ENCODE peak calls at places on chromosomes 6 and 20, in four cellular contexts. I, D, J and B are unnamed samples.
A peak's percentile ranks its signal among the peaks of the same experiment; 100 is the strongest.

GRCh38 chr6:170251776-170252571 is 38.9 kb downstream of the DLL1 start:
- DNase-seq in I (no peak), D (no peak), J (peak; percentile 61), B (no peak)

GRCh38 chr6:158660331-158660730 is 10.5 kb downstream of the SYTL3 start:
- DNase-seq in I (no peak), D (no peak), J (no peak), B (peak; percentile 63)

GRCh38 chr6:13668291-13668928 is 43.2 kb downstream of the RANBP9 start:
- DNase-seq in I (no peak), D (no peak), J (no peak), B (no peak)

GRCh38 chr20:25389858-25390537 is 637 bp downstream of the ABHD12 start:
- DNase-seq in I (peak; percentile 64), D (peak; percentile 26), J (peak; percentile 82), B (peak; percentile 63)

GRCh38 chr6:4588581-4588980 is 187.6 kb upstream of the CDYL start:
- DNase-seq in I (no peak), D (no peak), J (no peak), B (no peak)

GRCh38 chr6:50713977-50714486 is 706 bp downstream of the TFAP2D start:
- DNase-seq in I (no peak), D (no peak), J (no peak), B (no peak)

GRCh38 chr6:136387316-136387715 is 97.7 kb upstream of the BCLAF1 start:
- DNase-seq in I (no peak), D (no peak), J (no peak), B (no peak)

GRCh38 chr6:21507811-21508210 is 85.7 kb upstream of the SOX4 start:
- DNase-seq in I (no peak), D (no peak), J (no peak), B (no peak)

GRCh38 chr6:138485005-138485545 is 14.2 kb downstream of the NHSL1 start:
- DNase-seq in I (no peak), D (no peak), J (no peak), B (no peak)

GRCh38 chr6:147744012-147744411 is 235.5 kb downstream of the SAMD5 start:
- DNase-seq in I (no peak), D (no peak), J (no peak), B (no peak)

DNA sequence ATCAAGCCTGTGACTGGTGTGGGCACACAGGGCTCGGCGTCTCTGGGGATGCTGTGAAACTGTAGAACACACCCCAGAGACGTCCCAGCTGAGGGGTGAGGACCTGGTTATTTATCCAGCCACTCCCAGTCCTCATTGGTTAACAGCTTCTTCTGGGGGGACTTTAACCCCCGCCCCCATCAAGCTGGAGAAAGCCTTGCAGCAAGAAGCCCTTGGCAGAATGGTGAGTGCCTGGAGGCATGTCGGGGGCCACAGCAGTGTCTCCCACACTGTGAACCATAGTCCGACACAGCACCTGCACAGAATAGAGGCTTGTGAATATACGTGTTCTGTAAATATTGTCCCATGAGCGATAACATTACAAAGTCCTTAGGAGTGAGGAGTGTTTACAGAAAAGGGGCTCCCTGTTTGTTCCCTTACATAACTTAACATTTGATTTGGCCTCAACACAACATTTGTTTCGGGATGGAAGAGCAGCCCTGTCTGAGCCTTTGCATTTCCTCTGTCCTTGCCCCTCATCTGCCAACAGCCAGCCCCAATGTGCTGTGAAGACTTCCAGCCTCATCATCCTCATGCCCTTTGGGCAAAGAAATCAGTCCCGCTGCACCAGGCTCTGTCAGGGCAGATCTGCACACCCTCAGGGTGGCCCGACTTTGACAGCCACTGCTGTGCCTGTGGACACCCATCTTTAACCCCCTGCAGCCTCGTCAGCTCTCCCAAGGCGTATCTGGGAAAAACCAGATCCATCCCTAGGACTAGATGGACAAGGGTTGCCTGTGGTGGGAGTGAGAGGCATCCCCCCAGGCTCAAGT is 2.2 kb upstream of the RRBP1 start:
- DNase-seq in I (no peak), D (no peak), J (no peak), B (no peak)
- H3K4me1 ChIP-seq in I (peaks cover 10% of the 10 kb centered on the region), D (no peaks in the 10 kb centered on the region), J (no peaks in the 10 kb centered on the region), B (peaks cover 23% of the 10 kb centered on the region)

GRCh38 chr6:2448826-2449571 is 203.6 kb upstream of the GMDS start:
- DNase-seq in I (no peak), D (peak; percentile 30), J (no peak), B (no peak)
- H3K4me3 ChIP-seq in I (no peak overlapping the region), D (no peak overlapping the region), J (no peak overlapping the region), B (peak overlapping the region; percentile 11)

DNA sequence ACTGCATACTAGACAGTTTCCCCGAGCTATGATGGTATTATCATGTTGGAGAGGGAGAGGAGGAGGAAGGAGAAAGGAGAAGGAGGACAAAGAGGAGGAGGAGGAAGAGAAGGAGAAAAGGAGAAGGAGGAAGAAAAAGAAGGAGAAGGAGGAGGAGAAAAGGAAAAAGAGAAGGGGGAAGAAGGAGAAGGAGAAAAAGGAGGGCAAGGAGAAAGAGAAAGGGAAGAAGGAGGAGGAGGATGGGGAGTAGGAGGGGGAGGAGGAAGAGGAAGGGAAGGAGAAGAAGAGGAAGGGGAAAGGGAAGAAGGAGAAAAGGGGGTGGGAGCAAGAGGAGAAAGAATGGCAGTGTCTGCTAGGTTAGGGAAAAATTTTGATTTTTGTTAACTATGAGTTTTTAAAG is 35.1 kb upstream of the PRELID3B start:
- DNase-seq in I (no peak), D (no peak), J (no peak), B (no peak)
- H3K27me3 ChIP-seq in I (peaks cover 17% of the 10 kb centered on the region), D (peaks cover 17% of the 10 kb centered on the region), J (no peaks in the 10 kb centered on the region), B (no peaks in the 10 kb centered on the region)

GRCh38 chr6:3364391-3364790 is 92.5 kb downstream of the SLC22A23 start:
- DNase-seq in I (no peak), D (no peak), J (no peak), B (no peak)

GRCh38 chr6:3367630-3368029 is 89.2 kb downstream of the SLC22A23 start:
- DNase-seq in I (no peak), D (no peak), J (no peak), B (no peak)

GRCh38 chr6:3369985-3370360 is 86.9 kb downstream of the SLC22A23 start:
- DNase-seq in I (no peak), D (no peak), J (no peak), B (no peak)

GRCh38 chr6:3368701-3369100 is 88.1 kb downstream of the SLC22A23 start:
- DNase-seq in I (no peak), D (no peak), J (no peak), B (no peak)

DNA sequence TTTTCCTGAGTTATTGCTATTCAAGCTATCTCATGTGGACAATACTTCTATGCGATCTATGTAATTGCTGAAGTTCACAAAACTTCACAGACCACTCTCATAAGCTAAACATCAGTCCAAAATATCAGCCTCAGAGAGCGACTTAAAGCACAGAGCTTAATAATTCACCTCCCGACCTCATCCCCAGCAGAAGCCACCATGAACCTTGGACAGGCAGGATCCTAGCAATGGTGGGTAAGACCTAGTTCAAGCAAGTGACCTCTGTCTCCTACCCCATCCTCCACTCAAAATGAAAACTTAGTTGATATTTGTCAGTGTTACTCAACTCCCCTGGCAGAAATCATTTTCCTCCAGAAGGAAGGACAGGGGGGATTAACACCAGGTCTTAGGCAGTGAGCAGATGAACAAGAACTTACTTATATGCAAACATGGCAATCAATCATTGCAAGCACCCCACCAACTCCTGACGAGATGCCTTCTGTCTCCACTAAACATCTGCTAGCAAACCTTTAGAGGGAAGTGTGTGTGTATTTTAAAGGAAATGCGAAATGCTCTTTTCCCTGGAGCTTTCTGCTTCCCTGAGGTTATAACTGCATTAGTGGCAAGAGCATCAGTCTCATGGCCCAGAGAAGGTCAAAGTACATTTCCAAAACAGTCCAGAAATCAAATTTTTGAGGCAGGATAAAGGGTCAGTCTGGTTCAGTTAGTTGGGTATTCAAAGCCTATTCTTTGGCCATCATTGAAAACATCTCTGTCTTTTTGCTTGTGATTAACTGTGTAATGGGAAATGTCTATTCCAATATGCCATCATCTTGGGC is 90.0 kb downstream of the SLC22A23 start:
- DNase-seq in I (no peak), D (no peak), J (no peak), B (no peak)
- H3K4me1 ChIP-seq in I (peaks cover 14% of the 10 kb centered on the region), D (no peaks in the 10 kb centered on the region), J (no peaks in the 10 kb centered on the region), B (peaks cover 3% of the 10 kb centered on the region)

DNA sequence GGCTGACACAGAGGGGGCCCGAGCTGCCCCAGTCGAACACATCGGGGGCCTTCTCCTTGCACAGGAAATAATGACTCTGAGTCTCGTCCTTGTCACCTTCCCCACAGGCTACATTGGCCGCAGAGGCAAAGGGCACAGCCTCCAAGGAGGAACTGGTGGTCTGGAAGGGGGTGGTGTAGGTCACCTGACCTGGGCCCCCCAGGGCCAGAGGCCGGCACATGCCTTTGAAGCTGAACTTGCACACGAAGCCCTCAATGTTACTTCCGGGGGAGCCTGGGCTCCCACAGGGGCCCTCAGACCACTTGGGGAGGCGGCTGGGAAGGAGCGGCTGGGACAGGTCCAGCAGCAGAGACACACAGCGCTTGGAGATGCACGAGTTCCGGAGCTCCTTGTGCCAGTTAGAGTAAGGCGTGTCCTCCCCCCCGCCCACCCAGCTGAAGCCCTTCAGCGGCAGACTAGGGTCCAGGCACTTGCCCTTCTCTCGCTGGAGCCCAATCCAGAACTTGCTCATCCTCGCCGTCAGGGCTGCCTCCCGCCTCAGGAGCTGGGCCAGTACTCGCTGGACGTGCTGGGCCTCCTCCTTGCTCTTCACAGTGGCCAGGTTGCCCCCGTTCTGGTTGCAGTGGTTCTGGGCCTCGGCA is 589 bp downstream of the CD93 start:
- DNase-seq in I (no peak), D (no peak), J (no peak), B (peak; percentile 53)
- H3K4me3 ChIP-seq in I (peak overlapping the region; percentile 67), D (peak overlapping the region; percentile 59), J (no peak overlapping the region), B (peak overlapping the region; percentile 56)

GRCh38 chr20:61580958-61581824 is 329.1 kb downstream of the CDH4 start:
- DNase-seq in I (no peak), D (no peak), J (no peak), B (no peak)

GRCh38 chr20:61583356-61583755 is 331.3 kb downstream of the CDH4 start:
- DNase-seq in I (no peak), D (no peak), J (no peak), B (no peak)

GRCh38 chr20:61579908-61580307 is 327.8 kb downstream of the CDH4 start:
- DNase-seq in I (no peak), D (no peak), J (no peak), B (no peak)

GRCh38 chr20:61581825-61582188 is 329.7 kb downstream of the CDH4 start:
- DNase-seq in I (no peak), D (no peak), J (no peak), B (no peak)

DNA sequence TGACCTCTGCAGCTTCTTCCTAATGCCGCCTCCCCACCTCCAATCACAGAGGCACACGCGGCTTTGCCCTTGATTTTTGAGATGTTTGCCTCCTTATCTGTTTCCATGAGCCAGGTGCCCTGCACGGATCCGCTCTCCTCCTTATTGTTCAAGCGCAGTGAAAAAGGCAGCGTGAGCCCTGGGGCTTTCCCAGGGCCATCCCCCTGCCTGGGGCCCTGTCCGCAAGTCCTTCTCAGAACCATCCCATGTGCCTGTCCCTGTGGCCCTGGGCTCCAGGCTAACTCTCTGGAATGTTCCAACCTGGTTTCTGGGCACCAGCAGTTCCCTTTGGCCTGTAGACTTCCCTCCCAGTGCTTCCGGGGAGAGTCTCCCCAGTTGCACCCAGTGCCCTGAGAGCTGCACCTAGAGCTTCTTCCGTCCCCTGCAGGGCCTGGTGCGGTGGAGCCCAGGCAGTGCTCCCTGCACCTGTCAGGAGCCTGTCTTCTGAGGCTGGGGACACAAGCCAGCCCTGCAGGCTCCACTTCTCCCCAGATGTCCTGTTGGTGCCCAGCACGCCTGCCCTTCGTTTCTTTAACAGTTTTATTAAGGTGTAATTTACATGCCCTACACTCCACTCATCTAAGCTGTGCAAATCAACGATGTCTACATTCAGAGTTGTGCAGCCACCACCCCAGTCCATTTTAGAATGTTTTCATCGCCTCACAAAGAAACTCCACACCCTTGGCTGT is 330.3 kb downstream of the CDH4 start:
- DNase-seq in I (peak; percentile 15), D (no peak), J (no peak), B (no peak)
- H3K27me3 ChIP-seq in I (no peaks in the 10 kb centered on the region), D (no peaks in the 10 kb centered on the region), J (no peaks in the 10 kb centered on the region), B (peaks cover 14% of the 10 kb centered on the region)

GRCh38 chr20:50865591-50865990 is 65.6 kb downstream of the ADNP start:
- DNase-seq in I (no peak), D (no peak), J (no peak), B (no peak)
- H3K4me1 ChIP-seq in I (no peaks in the 10 kb centered on the region), D (no peaks in the 10 kb centered on the region), J (no peaks in the 10 kb centered on the region), B (no peaks in the 10 kb centered on the region)

GRCh38 chr6:149231786-149232185 is 85.7 kb upstream of the TAB2 start:
- DNase-seq in I (no peak), D (no peak), J (no peak), B (no peak)
- H3K4me3 ChIP-seq in I (no peak overlapping the region), D (no peak overlapping the region), J (no peak overlapping the region), B (no peak overlapping the region)